ENCODE peak calls at places on chromosomes 6 and 20, in nine cellular contexts. T is naive thymus-derived CD8-positive, alpha-beta T cell; C is HFF-Myc; N is stimulated activated CD4-positive, alpha-beta T cell treated with anti-CD3 and anti-CD28 coated beads, Interleukin-15, amount 100 ng/mL, for 24 hours; A is Peyer's patch; V is ACHN; R is lung; F is H7; M is progenitor cell of endocrine pancreas. H is an unnamed sample.

GRCh38 chr20:50245561-50246366 is 55.1 kb downstream of the CEBPB start:
- DNase-seq in T (no peak), C (peak), N (no peak), A (no peak), V (peak), R (no peak), F (no peak), M (no peak), H (no peak)

GRCh38 chr6:14310955-14311354 is 193.4 kb downstream of the CD83 start:
- DNase-seq in T (no peak), C (no peak), N (no peak), A (no peak), V (no peak), R (peak), F (no peak), M (no peak), H (no peak)

GRCh38 chr6:158718431-158719126 is 68.7 kb downstream of the SYTL3 start:
- DNase-seq in T (no peak), C (no peak), N (no peak), A (no peak), V (peak), R (no peak), F (peak), M (peak), H (peak)

GRCh38 chr20:46438156-46438750 is 31.8 kb upstream of the ELMO2 start:
- DNase-seq in T (no peak), C (peak), N (peak), A (no peak), V (peak), R (no peak), F (peak), M (no peak), H (no peak)

GRCh38 chr6:147390909-147391536 is 117.5 kb upstream of the SAMD5 start:
- DNase-seq in T (no peak), C (no peak), N (no peak), A (no peak), V (peak), R (no peak), F (peak), M (no peak), H (no peak)

GRCh38 chr20:8938532-8938931 is 130.4 kb upstream of the PLCB4 start:
- DNase-seq in T (no peak), C (no peak), N (no peak), A (no peak), V (no peak), R (no peak), F (no peak), M (no peak), H (no peak)

GRCh38 chr6:132797975-132798819 is at the start of gene SLC18B1:
- DNase-seq in T (peak), C (no peak), N (peak), A (peak), V (peak), R (peak), F (peak), M (peak), H (peak)

GRCh38 chr6:161444966-161445799 is 171.3 kb upstream of the AGPAT4 start:
- DNase-seq in T (no peak), C (no peak), N (no peak), A (no peak), V (no peak), R (no peak), F (no peak), M (no peak), H (no peak)

GRCh38 chr6:150142304-150142656 is 564 bp upstream of the PPP1R14C start:
- DNase-seq in T (no peak), C (no peak), N (no peak), A (no peak), V (peak), R (peak), F (no peak), M (no peak), H (no peak)

GRCh38 chr6:126876446-126876845 is 242.0 kb upstream of the RSPO3 start:
- DNase-seq in T (no peak), C (no peak), N (no peak), A (no peak), V (no peak), R (no peak), F (no peak), M (no peak), H (no peak)